ENCODE peak calls at places on chromosomes 5 and 9, in five cellular contexts. One of them, this sample, is unnamed.

GRCh38 chr9:97502984-97503861 is 1.8 kb downstream of the TMOD1 start:
- DNase-seq in omental fat pad: no peak
- DNase-seq in heart right ventricle: peak
- DNase-seq in pancreas: peak
- DNase-seq in fibroblast of mammary gland: no peak
- DNase-seq in this sample: no peak

GRCh38 chr9:97990259-97990658 is 7.1 kb downstream of the ANP32B start:
- DNase-seq in omental fat pad: no peak
- DNase-seq in heart right ventricle: no peak
- DNase-seq in pancreas: no peak
- DNase-seq in fibroblast of mammary gland: peak
- DNase-seq in this sample: no peak

GRCh38 chr9:116687762-116688160 is 656 bp downstream of the TRIM32 start:
- DNase-seq in omental fat pad: no peak
- DNase-seq in heart right ventricle: no peak
- DNase-seq in pancreas: no peak
- DNase-seq in fibroblast of mammary gland: no peak
- DNase-seq in this sample: no peak

GRCh38 chr9:124343533-124344290 is 71.5 kb downstream of the PSMB7 start:
- DNase-seq in omental fat pad: no peak
- DNase-seq in heart right ventricle: no peak
- DNase-seq in pancreas: no peak
- DNase-seq in fibroblast of mammary gland: no peak
- DNase-seq in this sample: no peak

GRCh38 chr5:167626341-167627118 is 664.9 kb upstream of the WWC1 start:
- DNase-seq in omental fat pad: no peak
- DNase-seq in heart right ventricle: no peak
- DNase-seq in pancreas: no peak
- DNase-seq in fibroblast of mammary gland: peak
- DNase-seq in this sample: no peak

GRCh38 chr5:42302186-42302585 is 121.1 kb upstream of the GHR start:
- DNase-seq in omental fat pad: no peak
- DNase-seq in heart right ventricle: no peak
- DNase-seq in pancreas: no peak
- DNase-seq in fibroblast of mammary gland: peak
- DNase-seq in this sample: no peak

GRCh38 chr5:142866563-142867275 is 96.5 kb downstream of the ARHGAP26 start:
- DNase-seq in omental fat pad: no peak
- DNase-seq in heart right ventricle: peak
- DNase-seq in pancreas: no peak
- DNase-seq in fibroblast of mammary gland: peak
- DNase-seq in this sample: no peak

GRCh38 chr9:117546894-117547293 is 132.0 kb upstream of the ASTN2 start:
- DNase-seq in omental fat pad: no peak
- DNase-seq in heart right ventricle: peak
- DNase-seq in pancreas: peak
- DNase-seq in fibroblast of mammary gland: no peak
- DNase-seq in this sample: no peak

GRCh38 chr5:111641533-111642230 is 115.3 kb downstream of the NREP start:
- DNase-seq in omental fat pad: no peak
- DNase-seq in heart right ventricle: no peak
- DNase-seq in pancreas: no peak
- DNase-seq in fibroblast of mammary gland: peak
- DNase-seq in this sample: no peak

GRCh38 chr5:35230043-35230611 is at the start of gene PRLR:
- DNase-seq in omental fat pad: no peak
- DNase-seq in heart right ventricle: peak
- DNase-seq in pancreas: peak
- DNase-seq in fibroblast of mammary gland: peak
- DNase-seq in this sample: peak

GRCh38 chr9:112884086-112884485 is 6.6 kb downstream of the SLC46A2 start:
- DNase-seq in omental fat pad: no peak
- DNase-seq in heart right ventricle: no peak
- DNase-seq in pancreas: no peak
- DNase-seq in fibroblast of mammary gland: no peak
- DNase-seq in this sample: no peak

GRCh38 chr5:57736716-57737115 is 254.1 kb upstream of the ACTBL2 start:
- DNase-seq in omental fat pad: no peak
- DNase-seq in heart right ventricle: no peak
- DNase-seq in pancreas: no peak
- DNase-seq in fibroblast of mammary gland: peak
- DNase-seq in this sample: no peak

GRCh38 chr5:171969288-171969880 is 37.1 kb downstream of the FBXW11 start:
- DNase-seq in omental fat pad: no peak
- DNase-seq in heart right ventricle: no peak
- DNase-seq in pancreas: no peak
- DNase-seq in fibroblast of mammary gland: no peak
- DNase-seq in this sample: no peak

GRCh38 chr5:179315356-179315890 is 29.8 kb downstream of the ADAMTS2 start:
- DNase-seq in omental fat pad: no peak
- DNase-seq in heart right ventricle: no peak
- DNase-seq in pancreas: no peak
- DNase-seq in fibroblast of mammary gland: no peak
- DNase-seq in this sample: no peak

GRCh38 chr5:124040799-124041198 is 528.8 kb downstream of the CSNK1G3 start:
- DNase-seq in omental fat pad: no peak
- DNase-seq in heart right ventricle: peak
- DNase-seq in pancreas: no peak
- DNase-seq in fibroblast of mammary gland: peak
- DNase-seq in this sample: no peak

GRCh38 chr9:98795295-98795955 is 930 bp downstream of the ANKS6 start:
- DNase-seq in omental fat pad: no peak
- DNase-seq in heart right ventricle: no peak
- DNase-seq in pancreas: no peak
- DNase-seq in fibroblast of mammary gland: no peak
- DNase-seq in this sample: no peak

GRCh38 chr9:20294351-20294750 is 327.9 kb downstream of the MLLT3 start:
- DNase-seq in omental fat pad: no peak
- DNase-seq in heart right ventricle: no peak
- DNase-seq in pancreas: no peak
- DNase-seq in fibroblast of mammary gland: no peak
- DNase-seq in this sample: no peak

GRCh38 chr5:41264019-41264418 is 50.7 kb upstream of the C6 start:
- DNase-seq in omental fat pad: no peak
- DNase-seq in heart right ventricle: no peak
- DNase-seq in pancreas: no peak
- DNase-seq in fibroblast of mammary gland: no peak
- DNase-seq in this sample: no peak

GRCh38 chr9:124320062-124320973 is 62.6 kb downstream of the NEK6 start:
- DNase-seq in omental fat pad: peak
- DNase-seq in heart right ventricle: peak
- DNase-seq in pancreas: peak
- DNase-seq in fibroblast of mammary gland: peak
- DNase-seq in this sample: peak

GRCh38 chr9:127865645-127866464 is 11.4 kb upstream of the ENG start:
- DNase-seq in omental fat pad: no peak
- DNase-seq in heart right ventricle: no peak
- DNase-seq in pancreas: no peak
- DNase-seq in fibroblast of mammary gland: no peak
- DNase-seq in this sample: no peak

GRCh38 chr5:1547236-1547635 is 23.5 kb upstream of the LPCAT1 start:
- DNase-seq in omental fat pad: no peak
- DNase-seq in heart right ventricle: no peak
- DNase-seq in pancreas: no peak
- DNase-seq in fibroblast of mammary gland: no peak
- DNase-seq in this sample: no peak

GRCh38 chr5:84724683-84725082 is 340.0 kb upstream of the EDIL3 start:
- DNase-seq in omental fat pad: no peak
- DNase-seq in heart right ventricle: no peak
- DNase-seq in pancreas: no peak
- DNase-seq in fibroblast of mammary gland: peak
- DNase-seq in this sample: no peak

GRCh38 chr5:133035224-133035623 is 8.9 kb upstream of the ZCCHC10 start:
- DNase-seq in omental fat pad: no peak
- DNase-seq in heart right ventricle: no peak
- DNase-seq in pancreas: no peak
- DNase-seq in fibroblast of mammary gland: no peak
- DNase-seq in this sample: no peak

GRCh38 chr9:84778537-84778936 is 109.0 kb downstream of the NTRK2 start:
- DNase-seq in omental fat pad: no peak
- DNase-seq in heart right ventricle: no peak
- DNase-seq in pancreas: no peak
- DNase-seq in fibroblast of mammary gland: no peak
- DNase-seq in this sample: no peak

GRCh38 chr9:94806307-94806893 is 79.9 kb downstream of the AOPEP start:
- DNase-seq in omental fat pad: no peak
- DNase-seq in heart right ventricle: no peak
- DNase-seq in pancreas: no peak
- DNase-seq in fibroblast of mammary gland: no peak
- DNase-seq in this sample: no peak

DNA sequence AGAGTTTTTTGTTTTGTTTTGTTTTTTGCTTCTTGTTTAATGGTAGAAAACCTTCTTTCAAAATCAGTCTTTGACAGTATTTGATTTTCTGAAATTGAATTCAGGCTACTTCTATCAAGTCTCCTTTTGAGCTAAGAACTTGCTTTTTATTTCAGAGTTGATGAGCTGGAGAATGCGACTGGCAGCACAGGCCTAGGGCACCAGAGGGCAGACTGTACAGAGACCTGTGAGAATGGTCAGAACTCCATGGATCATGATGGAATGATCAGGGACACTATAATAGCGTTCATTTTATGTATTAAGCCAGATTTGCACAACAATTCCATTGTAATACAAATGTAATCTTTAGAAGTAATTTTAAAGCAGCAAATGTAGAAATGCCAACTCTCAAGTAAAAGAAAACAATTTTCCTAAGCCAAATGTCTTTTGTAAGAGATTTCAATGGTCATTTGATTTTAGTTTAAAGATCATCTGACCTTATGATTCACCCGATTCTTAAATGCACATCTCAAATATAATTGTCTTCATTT is 902.4 kb downstream of the NR2F1-AS1 start:
- DNase-seq in omental fat pad: no peak
- DNase-seq in heart right ventricle: no peak
- DNase-seq in pancreas: no peak
- DNase-seq in fibroblast of mammary gland: peak
- DNase-seq in this sample: no peak
- TF ChIP-seq CTCF in omental fat pad: no peak
- TF ChIP-seq CTCF in heart right ventricle: no peak
- TF ChIP-seq CTCF in pancreas: no peak
- TF ChIP-seq CTCF in fibroblast of mammary gland: peak
- TF ChIP-seq CTCF in this sample: no peak

DNA sequence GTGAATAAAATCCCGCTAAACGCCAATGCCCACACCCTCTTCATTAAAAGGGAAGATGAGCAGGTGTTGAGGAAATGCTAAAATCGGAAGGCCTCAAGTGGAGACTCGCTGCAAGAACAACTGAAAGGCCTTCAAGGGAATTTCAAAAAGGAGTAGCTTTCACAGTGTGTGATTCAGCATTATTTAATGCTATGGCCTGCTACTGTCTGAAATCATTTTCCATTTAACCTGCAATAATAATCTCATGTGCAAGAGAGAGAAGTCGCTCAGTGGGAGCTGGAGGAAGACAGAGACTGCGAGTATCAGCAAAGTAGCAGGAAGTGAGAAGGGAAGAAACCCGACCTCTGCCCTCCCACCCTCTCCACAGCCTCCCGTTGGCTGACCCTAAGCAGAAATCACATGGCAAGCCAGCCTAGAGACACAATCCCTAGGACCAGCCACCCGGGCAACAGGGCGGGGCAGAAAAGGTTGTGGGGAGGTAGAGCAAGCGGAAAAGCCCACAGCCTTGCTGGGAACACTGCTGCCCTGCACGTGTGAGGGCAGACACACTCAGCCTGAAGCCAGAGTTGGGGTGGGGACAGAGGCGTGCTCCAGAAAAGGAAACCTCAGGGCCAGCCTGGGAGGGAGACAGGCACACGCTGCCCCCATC is 39.9 kb upstream of the CTSL start:
- DNase-seq in omental fat pad: no peak
- DNase-seq in heart right ventricle: no peak
- DNase-seq in pancreas: no peak
- DNase-seq in fibroblast of mammary gland: peak
- DNase-seq in this sample: no peak
- TF ChIP-seq CTCF in omental fat pad: no peak
- TF ChIP-seq CTCF in heart right ventricle: no peak
- TF ChIP-seq CTCF in pancreas: no peak
- TF ChIP-seq CTCF in fibroblast of mammary gland: no peak
- TF ChIP-seq CTCF in this sample: no peak

GRCh38 chr9:13900449-13900848 is 413.5 kb downstream of the NFIB start:
- DNase-seq in omental fat pad: no peak
- DNase-seq in heart right ventricle: peak
- DNase-seq in pancreas: no peak
- DNase-seq in fibroblast of mammary gland: no peak
- DNase-seq in this sample: peak
- TF ChIP-seq CTCF in omental fat pad: no peak
- TF ChIP-seq CTCF in heart right ventricle: no peak
- TF ChIP-seq CTCF in pancreas: no peak
- TF ChIP-seq CTCF in fibroblast of mammary gland: no peak
- TF ChIP-seq CTCF in this sample: no peak

GRCh38 chr9:129759329-129759728 is 6.5 kb upstream of the PTGES start:
- DNase-seq in omental fat pad: no peak
- DNase-seq in heart right ventricle: no peak
- DNase-seq in pancreas: no peak
- DNase-seq in fibroblast of mammary gland: no peak
- DNase-seq in this sample: no peak
- TF ChIP-seq CTCF in omental fat pad: no peak
- TF ChIP-seq CTCF in heart right ventricle: no peak
- TF ChIP-seq CTCF in pancreas: no peak
- TF ChIP-seq CTCF in fibroblast of mammary gland: no peak
- TF ChIP-seq CTCF in this sample: no peak

GRCh38 chr5:180823938-180824629 is 21.5 kb upstream of the MGAT1 start:
- DNase-seq in omental fat pad: no peak
- DNase-seq in heart right ventricle: no peak
- DNase-seq in pancreas: no peak
- DNase-seq in fibroblast of mammary gland: no peak
- DNase-seq in this sample: no peak
- TF ChIP-seq CTCF in omental fat pad: no peak
- TF ChIP-seq CTCF in heart right ventricle: no peak
- TF ChIP-seq CTCF in pancreas: no peak
- TF ChIP-seq CTCF in fibroblast of mammary gland: no peak
- TF ChIP-seq CTCF in this sample: no peak

DNA sequence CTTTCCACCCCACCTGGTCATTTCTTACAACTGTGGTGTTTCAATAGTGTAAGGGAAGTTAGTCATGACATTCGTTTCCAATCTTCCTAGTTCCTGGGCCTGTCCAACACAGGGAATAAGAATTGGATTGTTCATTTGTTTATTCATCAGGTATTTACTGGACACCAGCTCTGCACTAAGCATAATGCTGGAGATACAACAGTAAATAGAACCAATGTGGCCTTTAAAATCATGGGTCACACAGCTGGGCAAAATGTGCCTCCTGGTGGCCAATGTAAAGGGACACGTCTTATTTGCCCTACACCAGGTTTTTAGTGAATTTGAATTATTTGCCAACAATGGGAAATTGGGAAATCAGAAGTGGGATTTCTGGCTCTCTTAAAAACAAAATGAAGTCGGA is 10.4 kb downstream of the ABLIM3 start:
- DNase-seq in omental fat pad: no peak
- DNase-seq in heart right ventricle: no peak
- DNase-seq in pancreas: no peak
- DNase-seq in fibroblast of mammary gland: peak
- DNase-seq in this sample: no peak
- TF ChIP-seq CTCF in omental fat pad: no peak
- TF ChIP-seq CTCF in heart right ventricle: peak
- TF ChIP-seq CTCF in pancreas: no peak
- TF ChIP-seq CTCF in fibroblast of mammary gland: peak
- TF ChIP-seq CTCF in this sample: no peak

GRCh38 chr5:94111209-94112004 is 370.0 kb upstream of the POU5F2 start:
- DNase-seq in omental fat pad: peak
- DNase-seq in heart right ventricle: peak
- DNase-seq in pancreas: peak
- DNase-seq in fibroblast of mammary gland: peak
- DNase-seq in this sample: peak
- TF ChIP-seq CTCF in omental fat pad: no peak
- TF ChIP-seq CTCF in heart right ventricle: peak
- TF ChIP-seq CTCF in pancreas: no peak
- TF ChIP-seq CTCF in fibroblast of mammary gland: peak
- TF ChIP-seq CTCF in this sample: no peak

This sample was measured in breast epithelium.